ENCODE peak calls at places on chromosomes 2 and 18, in four cellular contexts. N is effector CD4-positive, alpha-beta T cell; P is amniotic epithelial cell; Q is RWPE1. J is an unnamed sample.

GRCh38 chr2:29238497-29238896 is 123.3 kb downstream of the CLIP4 start:
- DNase-seq in P (peak), N (no peak), Q (peak), J (no peak)

GRCh38 chr2:88690591-88691338 is 708 bp upstream of the RPIA start:
- DNase-seq in P (peak), Q (peak), N (peak), J (peak)

GRCh38 chr2:136327162-136327852 is 209.4 kb upstream of the CXCR4 start:
- DNase-seq in N (peak), Q (no peak), P (no peak), J (peak)

GRCh38 chr18:61891271-61891670 is 1.5 kb downstream of the RNF152 start:
- DNase-seq in N (no peak), P (no peak), Q (peak), J (no peak)

GRCh38 chr2:136238552-136239346 is 120.8 kb upstream of the CXCR4 start:
- DNase-seq in P (peak), N (peak), Q (no peak), J (peak)

GRCh38 chr2:240170354-240170735 is 29.9 kb upstream of the OTOS start:
- DNase-seq in Q (no peak), N (no peak), P (peak), J (no peak)

GRCh38 chr2:66433945-66434678 is 813 bp upstream of the MEIS1 start:
- DNase-seq in Q (peak), N (no peak), P (peak), J (no peak)

GRCh38 chr2:152054593-152054992 is 44.3 kb downstream of the CACNB4 start:
- DNase-seq in P (peak), Q (peak), N (no peak), J (no peak)

J was measured in T follicular helper cell.